ENCODE peak calls at places on chromosomes 7 and 10, in six cellular contexts. M, U, X, O, Z and L are unnamed samples.

GRCh38 chr10:65571011-65571570 is 1354.7 kb upstream of the LRRTM3 start:
- DNase-seq in X (peak), M (no peak), Z (peak), O (no peak), U (no peak), L (no peak)

GRCh38 chr10:60414877-60415585 is 25.4 kb upstream of the ANK3 start:
- DNase-seq in M (peak), Z (peak), U (peak), O (no peak), X (peak), L (no peak)

GRCh38 chr7:155226261-155227003 is 71.2 kb upstream of the INSIG1 start:
- DNase-seq in Z (no peak), X (no peak), M (no peak), U (no peak), O (no peak), L (no peak)

GRCh38 chr10:70227548-70228320 is 5.5 kb downstream of the PPA1 start:
- DNase-seq in O (no peak), M (no peak), U (no peak), X (no peak), Z (no peak), L (no peak)

GRCh38 chr10:67609996-67610793 is 85.8 kb downstream of the CTNNA3 start:
- DNase-seq in U (peak), O (no peak), M (no peak), X (no peak), Z (no peak), L (peak)

GRCh38 chr10:133347636-133348517 is 704 bp downstream of the PRAP1 start:
- DNase-seq in Z (no peak), X (no peak), U (no peak), O (no peak), M (no peak), L (no peak)

GRCh38 chr7:137026176-137026500 is 157.7 kb downstream of the CHRM2 start:
- DNase-seq in Z (no peak), O (no peak), X (no peak), M (no peak), U (no peak), L (no peak)

GRCh38 chr7:75740846-75741497 is 2.2 kb upstream of the HIP1 start:
- DNase-seq in Z (no peak), U (no peak), O (no peak), X (peak), M (no peak), L (no peak)

GRCh38 chr7:92375013-92375412 is 72.3 kb upstream of the GATAD1 start:
- DNase-seq in M (no peak), U (peak), Z (no peak), X (no peak), O (no peak), L (no peak)

GRCh38 chr10:90919683-90920574 is 958 bp downstream of the ANKRD1 start:
- DNase-seq in O (no peak), Z (peak), M (no peak), X (no peak), U (no peak), L (no peak)

GRCh38 chr10:36448760-36449681 is 676.4 kb upstream of the ANKRD30A start:
- DNase-seq in X (peak), Z (peak), M (peak), O (peak), U (peak), L (peak)

GRCh38 chr10:36441557-36441956 is 683.8 kb upstream of the ANKRD30A start:
- DNase-seq in U (no peak), Z (peak), O (no peak), M (no peak), X (no peak), L (no peak)

GRCh38 chr10:36446873-36447272 is 678.5 kb upstream of the ANKRD30A start:
- DNase-seq in O (no peak), Z (no peak), X (no peak), M (no peak), U (no peak), L (no peak)

GRCh38 chr10:36440539-36440938 is 684.9 kb upstream of the ANKRD30A start:
- DNase-seq in O (no peak), X (no peak), U (no peak), Z (no peak), M (no peak), L (no peak)

GRCh38 chr10:36443233-36443632 is 682.2 kb upstream of the ANKRD30A start:
- DNase-seq in X (no peak), Z (no peak), O (no peak), U (no peak), M (no peak), L (no peak)
- H3K14ac ChIP-seq in X (no peak), Z (no peak), O (no peak), U (no peak), M (no peak), L (no peak)

DNA sequence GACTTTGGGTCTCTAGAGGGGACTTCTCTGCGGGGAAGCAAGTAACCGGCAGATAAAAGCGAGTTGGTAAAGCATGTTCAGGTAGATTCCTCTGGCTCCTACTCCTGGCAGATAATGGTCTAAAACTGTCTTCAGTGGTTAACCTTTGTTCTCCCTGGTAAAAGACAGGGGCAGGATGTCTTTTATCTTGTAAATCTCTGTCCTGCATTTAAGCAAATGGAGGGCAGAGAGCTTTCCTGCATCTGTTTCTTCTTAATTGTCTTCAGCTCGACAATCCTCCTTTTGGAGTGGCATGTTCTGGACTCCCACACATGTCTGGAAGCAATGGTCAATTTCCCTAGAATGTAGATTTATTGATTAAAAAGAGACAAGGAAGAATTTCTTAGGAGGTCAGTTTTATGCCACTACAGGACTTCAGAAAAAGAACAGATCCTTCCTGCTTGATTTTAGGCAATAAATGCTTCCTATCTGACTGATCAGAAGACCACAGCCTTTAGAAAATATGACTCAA is 16.6 kb downstream of the C7orf33 start:
- DNase-seq in U (no peak), Z (no peak), O (no peak), X (peak), M (peak), L (no peak)
- H3K14ac ChIP-seq in U (no peak), Z (no peak), O (no peak), X (no peak), M (no peak), L (no peak)

GRCh38 chr7:134747326-134747725 is 32.1 kb upstream of the CALD1 start:
- DNase-seq in Z (no peak), X (no peak), U (no peak), O (no peak), M (no peak), L (no peak)
- H3K14ac ChIP-seq in Z (no peak), X (no peak), U (no peak), O (no peak), M (no peak), L (no peak)

GRCh38 chr7:158973941-158974785 is 117.8 kb downstream of the DYNC2I1 start:
- DNase-seq in O (no peak), Z (no peak), U (no peak), M (no peak), X (no peak), L (no peak)

GRCh38 chr7:158973440-158973839 is 117.1 kb downstream of the DYNC2I1 start:
- DNase-seq in O (peak), U (no peak), Z (peak), X (peak), M (peak), L (no peak)

GRCh38 chr7:158976468-158976848 is 120.1 kb downstream of the DYNC2I1 start:
- DNase-seq in M (no peak), O (no peak), Z (no peak), X (peak), U (no peak), L (no peak)

GRCh38 chr7:158976849-158977593 is 120.7 kb downstream of the DYNC2I1 start:
- DNase-seq in M (peak), X (peak), U (peak), O (peak), Z (peak), L (peak)

GRCh38 chr7:158975526-158976467 is 119.4 kb downstream of the DYNC2I1 start:
- DNase-seq in U (no peak), Z (peak), M (peak), X (peak), O (no peak), L (no peak)
- H3K14ac ChIP-seq in U (no peak), Z (no peak), M (no peak), X (no peak), O (no peak), L (peak)

GRCh38 chr7:158001003-158001402 is 586.6 kb downstream of the PTPRN2 start:
- DNase-seq in U (no peak), X (no peak), Z (no peak), O (no peak), M (no peak), L (no peak)
- H3K14ac ChIP-seq in U (no peak), X (no peak), Z (no peak), O (no peak), M (no peak), L (no peak)

GRCh38 chr7:15778191-15778590 is 91.7 kb upstream of the MEOX2 start:
- DNase-seq in U (no peak), Z (no peak), O (no peak), M (no peak), X (no peak), L (no peak)
- H3K14ac ChIP-seq in U (no peak), Z (no peak), O (no peak), M (no peak), X (no peak), L (no peak)

DNA sequence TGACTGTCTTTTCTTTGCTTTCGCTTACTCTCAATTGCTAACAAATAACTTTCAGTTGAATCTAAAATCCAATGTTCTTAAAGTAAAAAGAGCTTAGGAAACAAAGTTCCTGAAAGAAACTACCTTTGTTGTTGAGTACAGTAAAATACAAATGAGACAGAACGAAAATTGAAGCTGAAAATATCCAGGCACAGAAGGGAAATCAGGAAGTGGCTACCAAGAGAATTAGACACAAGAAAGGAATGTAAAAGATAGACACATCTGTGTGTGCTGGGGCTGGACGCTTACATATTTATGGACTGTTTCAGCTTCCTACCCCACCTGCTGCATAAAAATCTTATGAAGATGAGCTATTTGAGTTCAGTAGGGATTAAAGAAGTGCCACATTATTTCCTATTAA is 161.7 kb upstream of the PLXDC2 start:
- DNase-seq in X (no peak), U (peak), O (no peak), Z (peak), M (peak), L (no peak)
- H3K14ac ChIP-seq in X (no peak), U (peak), O (no peak), Z (no peak), M (no peak), L (no peak)

DNA sequence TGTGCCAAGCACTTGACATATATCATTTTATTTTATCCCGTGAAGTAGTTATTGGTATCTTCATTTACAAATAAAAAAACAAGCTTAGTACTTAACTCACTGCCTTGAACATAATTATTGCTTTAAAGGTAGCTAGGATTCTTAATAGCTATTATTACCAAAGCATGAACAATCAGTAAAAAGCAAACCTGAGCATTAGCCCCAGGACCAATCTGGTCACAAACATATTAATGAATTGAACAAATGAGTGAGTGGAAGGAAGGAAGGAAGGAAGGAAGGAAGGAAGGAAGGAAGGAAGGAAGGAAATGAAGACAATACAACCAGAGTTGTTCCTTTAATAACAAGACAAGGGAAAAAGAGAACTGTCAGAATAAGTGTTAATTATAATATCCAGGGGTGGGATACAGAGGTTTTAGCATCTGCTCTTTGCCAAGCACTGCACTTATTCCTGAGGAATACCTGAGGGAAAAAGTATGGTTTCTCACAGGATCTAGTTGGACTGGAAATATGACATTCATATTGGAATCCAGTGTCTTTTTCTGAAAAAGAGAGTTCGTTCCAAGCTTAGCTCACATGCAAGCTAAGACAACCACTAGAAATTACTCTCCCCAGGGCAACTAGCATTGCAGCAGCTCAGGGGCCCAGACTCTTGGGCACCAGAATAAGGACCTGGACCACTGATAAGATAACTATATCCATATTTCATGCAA is 172.9 kb upstream of the MGMT start:
- DNase-seq in O (no peak), Z (no peak), M (peak), X (no peak), U (no peak), L (no peak)
- H3K14ac ChIP-seq in O (no peak), Z (no peak), M (no peak), X (no peak), U (no peak), L (no peak)

GRCh38 chr10:11229893-11230292 is 212.2 kb downstream of the CELF2 start:
- DNase-seq in Z (no peak), U (no peak), M (no peak), X (no peak), O (no peak), L (no peak)
- H3K14ac ChIP-seq in Z (no peak), U (no peak), M (no peak), X (no peak), O (no peak), L (no peak)

GRCh38 chr10:74718208-74718607 is 108.2 kb upstream of the KAT6B start:
- DNase-seq in Z (no peak), O (no peak), X (no peak), U (no peak), M (no peak), L (no peak)
- H3K14ac ChIP-seq in Z (no peak), O (no peak), X (no peak), U (no peak), M (no peak), L (no peak)